ENCODE peak calls at places on chromosome 18, in five cellular contexts. M is H9, D is B cell, K is RWPE1, L is heart left ventricle. W is an unnamed sample.

GRCh38 chr18:55317322-55317721 is 270.7 kb downstream of the TCF4 start:
- DNase-seq in D (no peak), M (no peak), K (no peak), L (no peak), W (no peak)

GRCh38 chr18:74284501-74285004 is 7.2 kb downstream of the CYB5A start:
- DNase-seq in K (no peak), M (no peak), D (no peak), L (peak), W (no peak)

GRCh38 chr18:48490641-48491040 is 48.2 kb upstream of the CTIF start:
- DNase-seq in L (no peak), D (no peak), M (no peak), K (no peak), W (no peak)

GRCh38 chr18:43271593-43272432 is 5.5 kb downstream of the SYT4 start:
- DNase-seq in L (no peak), K (peak), D (peak), M (no peak), W (peak)

GRCh38 chr18:34342960-34343359 is 118.2 kb upstream of the NOL4 start:
- DNase-seq in L (no peak), K (peak), M (no peak), D (no peak), W (no peak)

GRCh38 chr18:8685141-8685913 is 20.0 kb upstream of the MTCL1 start:
- DNase-seq in K (peak), M (no peak), D (no peak), L (no peak), W (no peak)

GRCh38 chr18:26429535-26429934 is 118.8 kb downstream of the KCTD1 start:
- DNase-seq in L (no peak), D (no peak), M (no peak), K (peak), W (no peak)

GRCh38 chr18:59795882-59796281 is 98.7 kb upstream of the CCBE1 start:
- DNase-seq in K (no peak), M (no peak), D (no peak), L (no peak), W (no peak)

GRCh38 chr18:25109484-25109883 is 242.5 kb downstream of the ZNF521 start:
- DNase-seq in M (no peak), K (no peak), D (no peak), L (no peak), W (no peak)

GRCh38 chr18:47911877-47912276 is 18.6 kb downstream of the SMAD2 start:
- DNase-seq in L (no peak), D (no peak), K (no peak), M (no peak), W (no peak)

GRCh38 chr18:23406271-23406787 is 46.8 kb upstream of the RIOK3 start:
- DNase-seq in M (no peak), D (no peak), K (no peak), L (no peak), W (no peak)

GRCh38 chr18:4200399-4200798 is 254.7 kb downstream of the DLGAP1 start:
- DNase-seq in M (no peak), K (no peak), L (no peak), D (no peak), W (no peak)

GRCh38 chr18:48540329-48541025 is 1.6 kb downstream of the CTIF start:
- DNase-seq in D (peak), M (peak), L (peak), K (peak), W (peak)

GRCh38 chr18:54906636-54907180 is 52.6 kb downstream of the CCDC68 start:
- DNase-seq in M (no peak), L (no peak), D (no peak), K (no peak), W (no peak)

GRCh38 chr18:30957086-30957485 is 85.5 kb downstream of the DSC3 start:
- DNase-seq in K (no peak), M (no peak), L (no peak), D (no peak), W (no peak)

GRCh38 chr18:51833850-51834249 is 506.1 kb upstream of the DCC start:
- DNase-seq in D (no peak), K (no peak), L (no peak), M (no peak), W (no peak)

GRCh38 chr18:3248670-3249359 is 1.2 kb downstream of the MYL12A start:
- DNase-seq in D (peak), K (peak), M (no peak), L (no peak), W (no peak)

GRCh38 chr18:24060644-24061043 is 46.1 kb downstream of the TTC39C start:
- DNase-seq in L (no peak), K (no peak), M (no peak), D (no peak), W (no peak)

GRCh38 chr18:22155584-22155983 is 13.8 kb upstream of the GATA6 start:
- DNase-seq in L (no peak), M (no peak), K (no peak), D (no peak), W (no peak)

GRCh38 chr18:13179566-13180113 is 38.9 kb upstream of the LDLRAD4 start:
- DNase-seq in L (no peak), M (no peak), D (no peak), K (no peak), W (no peak)

GRCh38 chr18:74069178-74070050 is 78.2 kb downstream of the FBXO15 start:
- DNase-seq in M (no peak), L (no peak), D (no peak), K (no peak), W (no peak)

GRCh38 chr18:75170022-75170789 is 38.7 kb downstream of the PTGR3 start:
- DNase-seq in D (no peak), M (no peak), K (no peak), L (peak), W (no peak)

GRCh38 chr18:31643003-31643402 is 41.4 kb downstream of the B4GALT6 start:
- DNase-seq in K (peak), M (no peak), D (no peak), L (no peak), W (no peak)

GRCh38 chr18:49168970-49169619 is 218.3 kb upstream of the SMAD7 start:
- DNase-seq in M (no peak), L (no peak), K (no peak), D (peak), W (no peak)

GRCh38 chr18:45104071-45104440 is 423.4 kb downstream of the SETBP1 start:
- DNase-seq in K (no peak), D (no peak), M (no peak), L (no peak), W (no peak)

GRCh38 chr18:32770651-32771168 is 2.1 kb downstream of the KLHL14 start:
- DNase-seq in K (no peak), M (peak), D (peak), L (no peak), W (peak)

GRCh38 chr18:59907172-59907571 is 7.4 kb downstream of the PMAIP1 start:
- DNase-seq in K (no peak), M (no peak), D (peak), L (no peak), W (no peak)

GRCh38 chr18:76981388-76981968 is 151.1 kb downstream of the MBP start:
- DNase-seq in K (no peak), M (peak), L (no peak), D (no peak), W (peak)

GRCh38 chr18:10147199-10147598 is 233.4 kb downstream of the VAPA start:
- DNase-seq in D (no peak), L (no peak), K (no peak), M (no peak), W (no peak)
- TF ChIP-seq CTCF in D (no peak), L (no peak), K (no peak), M (no peak), W (no peak)

DNA sequence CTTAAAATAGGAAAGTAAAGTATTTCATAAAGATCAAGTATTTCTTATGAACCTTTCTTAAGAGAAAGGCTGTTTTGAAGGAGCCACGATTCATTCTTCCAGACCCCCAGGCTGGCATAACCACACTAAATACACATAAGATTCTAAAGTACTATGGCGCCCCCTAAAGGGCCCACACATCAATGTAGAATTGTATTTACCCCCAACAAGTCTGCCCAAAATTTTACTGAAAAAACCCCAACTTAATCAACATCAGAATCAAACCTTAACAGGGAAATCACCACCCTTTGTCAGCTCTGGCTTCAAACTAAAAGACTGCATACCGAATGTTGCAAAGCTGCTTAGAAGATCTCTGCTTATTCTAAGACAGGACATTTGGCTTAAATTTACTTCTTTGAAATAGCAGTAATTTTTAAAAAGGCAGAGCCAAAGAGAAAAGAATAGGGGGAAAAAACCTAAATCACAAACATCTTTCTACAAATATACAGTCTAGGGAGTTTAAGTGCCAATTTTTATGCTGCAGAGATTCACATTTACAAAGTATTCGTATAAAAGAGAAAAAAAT is 20.4 kb upstream of the BCL2 start:
- DNase-seq in L (no peak), M (peak), K (no peak), D (peak), W (no peak)
- TF ChIP-seq CTCF in L (peak), M (peak), K (peak), D (peak), W (peak)

GRCh38 chr18:28995319-28995718 is 818.4 kb upstream of the CDH2 start:
- DNase-seq in L (no peak), K (no peak), D (no peak), M (no peak), W (no peak)
- TF ChIP-seq CTCF in L (no peak), K (no peak), D (no peak), M (peak), W (no peak)

GRCh38 chr18:58125183-58125582 is 81.2 kb downstream of the NEDD4L start:
- DNase-seq in D (no peak), K (no peak), L (no peak), M (no peak), W (no peak)

GRCh38 chr18:58129019-58129374 is 85.0 kb downstream of the NEDD4L start:
- DNase-seq in L (no peak), K (no peak), D (no peak), M (no peak), W (no peak)

GRCh38 chr18:58128286-58129018 is 84.4 kb downstream of the NEDD4L start:
- DNase-seq in M (no peak), L (no peak), D (no peak), K (no peak), W (no peak)

GRCh38 chr18:58124475-58124874 is 80.4 kb downstream of the NEDD4L start:
- DNase-seq in L (no peak), K (no peak), M (no peak), D (no peak), W (no peak)

DNA sequence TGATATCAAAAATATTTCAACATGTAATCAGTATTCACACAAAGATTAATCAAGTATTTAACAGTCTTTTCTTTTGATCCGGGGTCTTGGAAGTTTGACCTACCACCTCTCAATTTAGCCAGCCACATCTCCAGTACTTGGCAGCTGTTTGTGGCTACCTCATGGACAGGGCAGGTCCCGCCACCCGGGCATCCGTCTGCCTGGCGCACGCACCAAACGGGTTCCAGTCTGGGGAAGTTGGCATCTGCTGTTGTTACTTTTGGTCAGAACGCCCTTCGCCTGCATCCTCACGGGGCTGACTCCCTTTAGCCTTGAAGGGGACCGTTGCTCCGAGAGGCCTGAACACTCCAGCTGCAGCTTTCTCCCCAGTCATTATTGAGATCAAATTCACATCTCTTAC is 81.7 kb downstream of the NEDD4L start:
- DNase-seq in K (no peak), L (no peak), M (no peak), D (no peak), W (no peak)
- TF ChIP-seq CTCF in K (no peak), L (no peak), M (no peak), D (no peak), W (no peak)

GRCh38 chr18:37451239-37451825 is 114.3 kb downstream of the CELF4 start:
- DNase-seq in D (no peak), L (no peak), M (no peak), K (no peak), W (no peak)
- TF ChIP-seq CTCF in D (no peak), L (no peak), M (no peak), K (no peak), W (no peak)

W was measured in GM13976.